ENCODE peak calls at places on chromosomes 6 and 20, in five cellular contexts. One of them, this sample, is unnamed.

GRCh38 chr6:21928715-21929298 is 335.3 kb downstream of the SOX4 start:
- DNase-seq in breast epithelium: no peak
- DNase-seq in NB4: no peak
- DNase-seq in RWPE1: no peak
- DNase-seq in glomerular endothelial cell: no peak
- DNase-seq in this sample: no peak

GRCh38 chr6:107434812-107435211 is 24.6 kb downstream of the PDSS2 start:
- DNase-seq in RWPE1: no peak
- DNase-seq in NB4: no peak
- DNase-seq in breast epithelium: no peak
- DNase-seq in glomerular endothelial cell: no peak
- DNase-seq in this sample: no peak

GRCh38 chr20:50580016-50580747 is 70.0 kb downstream of the PTPN1 start:
- DNase-seq in glomerular endothelial cell: no peak
- DNase-seq in breast epithelium: no peak
- DNase-seq in RWPE1: peak
- DNase-seq in NB4: peak
- DNase-seq in this sample: peak

GRCh38 chr6:156396791-156397418 is 380.3 kb upstream of the ARID1B start:
- DNase-seq in breast epithelium: no peak
- DNase-seq in glomerular endothelial cell: no peak
- DNase-seq in RWPE1: no peak
- DNase-seq in NB4: no peak
- DNase-seq in this sample: peak

GRCh38 chr6:150301871-150302800 is 66.7 kb upstream of the IYD start:
- DNase-seq in glomerular endothelial cell: peak
- DNase-seq in breast epithelium: no peak
- DNase-seq in NB4: peak
- DNase-seq in RWPE1: peak
- DNase-seq in this sample: no peak

GRCh38 chr20:62921119-62921687 is 5.1 kb downstream of the DIDO1 start:
- DNase-seq in glomerular endothelial cell: no peak
- DNase-seq in NB4: peak
- DNase-seq in RWPE1: peak
- DNase-seq in breast epithelium: peak
- DNase-seq in this sample: peak

GRCh38 chr6:161434921-161435411 is 161.1 kb upstream of the AGPAT4 start:
- DNase-seq in glomerular endothelial cell: no peak
- DNase-seq in RWPE1: peak
- DNase-seq in breast epithelium: no peak
- DNase-seq in NB4: no peak
- DNase-seq in this sample: no peak

GRCh38 chr20:61173966-61174725 is 77.9 kb upstream of the CDH4 start:
- DNase-seq in glomerular endothelial cell: no peak
- DNase-seq in breast epithelium: no peak
- DNase-seq in RWPE1: no peak
- DNase-seq in NB4: no peak
- DNase-seq in this sample: no peak

GRCh38 chr6:3421763-3422456 is 34.9 kb downstream of the SLC22A23 start:
- DNase-seq in NB4: no peak
- DNase-seq in breast epithelium: no peak
- DNase-seq in glomerular endothelial cell: no peak
- DNase-seq in RWPE1: peak
- DNase-seq in this sample: no peak

GRCh38 chr6:71453307-71453706 is 164.7 kb downstream of the OGFRL1 start:
- DNase-seq in glomerular endothelial cell: no peak
- DNase-seq in NB4: no peak
- DNase-seq in RWPE1: no peak
- DNase-seq in breast epithelium: no peak
- DNase-seq in this sample: no peak

GRCh38 chr6:112041535-112041934 is 12.4 kb upstream of the CCN6 start:
- DNase-seq in NB4: no peak
- DNase-seq in glomerular endothelial cell: no peak
- DNase-seq in RWPE1: no peak
- DNase-seq in breast epithelium: no peak
- DNase-seq in this sample: no peak

GRCh38 chr6:57221191-57221935 is 744 bp downstream of the RAB23 start:
- DNase-seq in breast epithelium: peak
- DNase-seq in glomerular endothelial cell: no peak
- DNase-seq in RWPE1: peak
- DNase-seq in NB4: peak
- DNase-seq in this sample: peak

GRCh38 chr6:121584591-121585369 is 149.3 kb downstream of the GJA1 start:
- DNase-seq in breast epithelium: no peak
- DNase-seq in glomerular endothelial cell: no peak
- DNase-seq in NB4: no peak
- DNase-seq in RWPE1: no peak
- DNase-seq in this sample: no peak

GRCh38 chr6:13776602-13777001 is 37.8 kb downstream of the MCUR1 start:
- DNase-seq in glomerular endothelial cell: no peak
- DNase-seq in breast epithelium: no peak
- DNase-seq in RWPE1: no peak
- DNase-seq in NB4: no peak
- DNase-seq in this sample: no peak

GRCh38 chr6:11947063-11947462 is 65.0 kb upstream of the HIVEP1 start:
- DNase-seq in RWPE1: no peak
- DNase-seq in NB4: no peak
- DNase-seq in breast epithelium: no peak
- DNase-seq in glomerular endothelial cell: no peak
- DNase-seq in this sample: no peak

GRCh38 chr6:156719395-156719719 is 57.8 kb upstream of the ARID1B start:
- DNase-seq in glomerular endothelial cell: no peak
- DNase-seq in RWPE1: no peak
- DNase-seq in NB4: no peak
- DNase-seq in breast epithelium: no peak
- DNase-seq in this sample: no peak

GRCh38 chr6:20404641-20405032 is 3.0 kb downstream of the E2F3 start:
- DNase-seq in NB4: peak
- DNase-seq in breast epithelium: no peak
- DNase-seq in RWPE1: peak
- DNase-seq in glomerular endothelial cell: no peak
- DNase-seq in this sample: peak

GRCh38 chr6:83370607-83371006 is 60.2 kb downstream of the ME1 start:
- DNase-seq in RWPE1: no peak
- DNase-seq in breast epithelium: no peak
- DNase-seq in glomerular endothelial cell: no peak
- DNase-seq in NB4: no peak
- DNase-seq in this sample: no peak

GRCh38 chr20:4170621-4171537 is 155.5 kb upstream of the RNF24 start:
- DNase-seq in breast epithelium: no peak
- DNase-seq in RWPE1: no peak
- DNase-seq in glomerular endothelial cell: no peak
- DNase-seq in NB4: no peak
- DNase-seq in this sample: no peak

GRCh38 chr6:106540432-106540831 is 88.9 kb downstream of the RTN4IP1 start:
- DNase-seq in breast epithelium: no peak
- DNase-seq in RWPE1: no peak
- DNase-seq in glomerular endothelial cell: no peak
- DNase-seq in NB4: no peak
- DNase-seq in this sample: no peak

GRCh38 chr6:170043881-170044790 is 246.7 kb downstream of the DLL1 start:
- DNase-seq in NB4: no peak
- DNase-seq in RWPE1: no peak
- DNase-seq in glomerular endothelial cell: no peak
- DNase-seq in breast epithelium: no peak
- DNase-seq in this sample: no peak

GRCh38 chr6:166624275-166624674 is 2.8 kb downstream of the RPS6KA2 start:
- DNase-seq in RWPE1: no peak
- DNase-seq in breast epithelium: no peak
- DNase-seq in NB4: peak
- DNase-seq in glomerular endothelial cell: no peak
- DNase-seq in this sample: no peak

GRCh38 chr6:153084393-153084792 is 46.7 kb downstream of the RGS17 start:
- DNase-seq in breast epithelium: no peak
- DNase-seq in glomerular endothelial cell: no peak
- DNase-seq in RWPE1: no peak
- DNase-seq in NB4: no peak
- DNase-seq in this sample: no peak

GRCh38 chr6:12483712-12484111 is 193.6 kb downstream of the EDN1 start:
- DNase-seq in breast epithelium: no peak
- DNase-seq in NB4: peak
- DNase-seq in RWPE1: peak
- DNase-seq in glomerular endothelial cell: peak
- DNase-seq in this sample: no peak

GRCh38 chr20:33005132-33005566 is 916 bp upstream of the SUN5 start:
- DNase-seq in RWPE1: no peak
- DNase-seq in breast epithelium: no peak
- DNase-seq in glomerular endothelial cell: no peak
- DNase-seq in NB4: peak
- DNase-seq in this sample: peak

GRCh38 chr20:5312518-5312917 is 4.2 kb downstream of the PROKR2 start:
- DNase-seq in glomerular endothelial cell: no peak
- DNase-seq in NB4: no peak
- DNase-seq in RWPE1: no peak
- DNase-seq in breast epithelium: no peak
- DNase-seq in this sample: no peak

GRCh38 chr6:107060704-107061103 is 32.7 kb downstream of the MTRES1 start:
- DNase-seq in NB4: no peak
- DNase-seq in breast epithelium: no peak
- DNase-seq in glomerular endothelial cell: no peak
- DNase-seq in RWPE1: no peak
- DNase-seq in this sample: no peak

GRCh38 chr20:3802524-3803239 is 6.6 kb downstream of the CDC25B start:
- DNase-seq in RWPE1: no peak
- DNase-seq in glomerular endothelial cell: no peak
- DNase-seq in NB4: no peak
- DNase-seq in breast epithelium: no peak
- DNase-seq in this sample: no peak

GRCh38 chr6:90676516-90676915 is 89.6 kb upstream of the MAP3K7 start:
- DNase-seq in breast epithelium: no peak
- DNase-seq in RWPE1: no peak
- DNase-seq in NB4: no peak
- DNase-seq in glomerular endothelial cell: no peak
- DNase-seq in this sample: peak

GRCh38 chr6:84763397-84764331 is 734 bp downstream of the TBX18 start:
- DNase-seq in breast epithelium: no peak
- DNase-seq in NB4: no peak
- DNase-seq in glomerular endothelial cell: no peak
- DNase-seq in RWPE1: peak
- DNase-seq in this sample: peak

GRCh38 chr6:33112148-33112547 is 36.4 kb downstream of the HLA-DPB1 start:
- DNase-seq in RWPE1: peak
- DNase-seq in NB4: peak
- DNase-seq in glomerular endothelial cell: peak
- DNase-seq in breast epithelium: no peak
- DNase-seq in this sample: no peak

GRCh38 chr6:80181352-80182081 is 75.0 kb downstream of the BCKDHB start:
- DNase-seq in breast epithelium: no peak
- DNase-seq in RWPE1: no peak
- DNase-seq in glomerular endothelial cell: no peak
- DNase-seq in NB4: no peak
- DNase-seq in this sample: no peak

GRCh38 chr6:13877116-13877515 is 47.6 kb upstream of the RNF182 start:
- DNase-seq in glomerular endothelial cell: no peak
- DNase-seq in breast epithelium: no peak
- DNase-seq in NB4: no peak
- DNase-seq in RWPE1: no peak
- DNase-seq in this sample: no peak

GRCh38 chr6:14477559-14477958 is 360.0 kb downstream of the CD83 start:
- DNase-seq in RWPE1: no peak
- DNase-seq in breast epithelium: no peak
- DNase-seq in NB4: no peak
- DNase-seq in glomerular endothelial cell: no peak
- DNase-seq in this sample: no peak

GRCh38 chr20:11901127-11901526 is 16.6 kb upstream of the BTBD3 start:
- DNase-seq in NB4: no peak
- DNase-seq in breast epithelium: no peak
- DNase-seq in glomerular endothelial cell: no peak
- DNase-seq in RWPE1: peak
- DNase-seq in this sample: no peak

GRCh38 chr6:36769161-36769675 is 70.0 kb downstream of the CPNE5 start:
- DNase-seq in glomerular endothelial cell: no peak
- DNase-seq in breast epithelium: no peak
- DNase-seq in NB4: peak
- DNase-seq in RWPE1: no peak
- DNase-seq in this sample: no peak

GRCh38 chr6:34447915-34448314 is 18.0 kb upstream of the PACSIN1 start:
- DNase-seq in RWPE1: no peak
- DNase-seq in breast epithelium: no peak
- DNase-seq in glomerular endothelial cell: no peak
- DNase-seq in NB4: peak
- DNase-seq in this sample: peak

GRCh38 chr6:4316867-4317400 is 181.6 kb upstream of the ECI2 start:
- DNase-seq in breast epithelium: no peak
- DNase-seq in NB4: peak
- DNase-seq in RWPE1: peak
- DNase-seq in glomerular endothelial cell: peak
- DNase-seq in this sample: no peak